ENCODE peak calls at places on chromosome 9, in five cellular contexts. C is pancreas; O is CD4-positive, CD25-positive, alpha-beta regulatory T cell; D is body of pancreas; G is psoas muscle. I is an unnamed sample.

GRCh38 chr9:2722715-2723114 is 5.4 kb downstream of the KCNV2 start:
- DNase-seq in O (no peak), D (no peak), G (peak; percentile 61), C (no peak), I (no peak)

GRCh38 chr9:77420641-77421040 is 227.5 kb downstream of the GNA14 start:
- DNase-seq in G (no peak), O (no peak), C (no peak), D (no peak), I (no peak)

GRCh38 chr9:111891910-111892499 is 4.6 kb upstream of the UGCG start:
- DNase-seq in D (no peak), G (no peak), O (no peak), C (no peak), I (peak; percentile 67)

GRCh38 chr9:87567047-87567446 is 69.4 kb downstream of the DAPK1 start:
- DNase-seq in O (no peak), D (no peak), G (no peak), C (no peak), I (no peak)

GRCh38 chr9:74125916-74126315 is 371.2 kb upstream of the RORB start:
- DNase-seq in G (no peak), C (no peak), O (no peak), D (no peak), I (no peak)

GRCh38 chr9:98992885-98993569 is 49.3 kb downstream of the COL15A1 start:
- DNase-seq in G (no peak), C (no peak), O (no peak), D (no peak), I (no peak)

GRCh38 chr9:92501671-92502393 is 19.5 kb upstream of the ASPN start:
- DNase-seq in C (no peak), O (no peak), D (peak; percentile 17), G (peak; percentile 69), I (no peak)

GRCh38 chr9:35490155-35490909 is 421 bp downstream of the RUSC2 start:
- DNase-seq in G (peak; percentile 63), O (no peak), D (peak; percentile 42), C (peak; percentile 76), I (no peak)

GRCh38 chr9:3441197-3441816 is 84.5 kb downstream of the RFX3 start:
- DNase-seq in G (no peak), O (peak; percentile 2), D (peak; percentile 69), C (no peak), I (peak; percentile 41)

GRCh38 chr9:126838895-126839294 is 21.5 kb upstream of the ZBTB34 start:
- DNase-seq in D (no peak), O (no peak), C (no peak), G (no peak), I (no peak)

GRCh38 chr9:122383992-122384461 is 13.2 kb downstream of the PTGS1 start:
- DNase-seq in O (no peak), D (no peak), G (no peak), C (no peak), I (no peak)

GRCh38 chr9:89664896-89665329 is 60.1 kb downstream of the GADD45G start:
- DNase-seq in O (no peak), D (peak; percentile 94), C (peak; percentile 94), G (no peak), I (no peak)

GRCh38 chr9:109968332-109968657 is 188.3 kb downstream of the PALM2AKAP2 start:
- DNase-seq in O (no peak), D (no peak), G (no peak), C (no peak), I (peak; percentile 28)

GRCh38 chr9:106450549-106450948 is 412.4 kb upstream of the ZNF462 start:
- DNase-seq in D (no peak), C (no peak), O (no peak), G (peak; percentile 67), I (no peak)

GRCh38 chr9:20997503-20998076 is 33.9 kb downstream of the HACD4 start:
- DNase-seq in O (no peak), D (no peak), C (no peak), G (no peak), I (no peak)

GRCh38 chr9:4328723-4329122 is 28.9 kb upstream of the GLIS3 start:
- DNase-seq in D (no peak), G (no peak), O (no peak), C (no peak), I (no peak)

GRCh38 chr9:86181379-86182315 is 77.8 kb downstream of the C9orf153 start:
- DNase-seq in C (no peak), G (no peak), D (no peak), O (no peak), I (no peak)

GRCh38 chr9:98367371-98367900 is 112.0 kb upstream of the TBC1D2 start:
- DNase-seq in O (no peak), C (no peak), G (no peak), D (no peak), I (no peak)

GRCh38 chr9:2622361-2623045 is 916 bp downstream of the VLDLR start:
- DNase-seq in G (peak; percentile 61), D (peak; percentile 43), C (peak; percentile 80), O (no peak), I (no peak)

GRCh38 chr9:132637351-132637750 is 32.4 kb downstream of the DDX31 start:
- DNase-seq in O (no peak), D (no peak), G (no peak), C (no peak), I (no peak)

GRCh38 chr9:93963969-93964368 is 8.8 kb upstream of the BARX1 start:
- DNase-seq in O (no peak), C (no peak), G (no peak), D (no peak), I (peak; percentile 13)

GRCh38 chr9:92265159-92265558 is 28.3 kb downstream of the IARS1 start:
- DNase-seq in G (no peak), D (no peak), C (no peak), O (no peak), I (no peak)

GRCh38 chr9:92183449-92183848 is 68.2 kb upstream of the SPTLC1 start:
- DNase-seq in G (no peak), D (no peak), O (no peak), C (no peak), I (no peak)

GRCh38 chr9:79988126-79988525 is 416.4 kb downstream of the TLE4 start:
- DNase-seq in C (no peak), G (no peak), D (no peak), O (no peak), I (no peak)

GRCh38 chr9:10479172-10479571 is 133.6 kb downstream of the PTPRD start:
- DNase-seq in D (no peak), O (no peak), G (no peak), C (no peak), I (no peak)

GRCh38 chr9:95494416-95495371 is 22.1 kb downstream of the PTCH1 start:
- DNase-seq in D (no peak), O (peak; percentile 71), G (no peak), C (peak; percentile 69), I (peak; percentile 91)

GRCh38 chr9:8429157-8429556 is 629.6 kb upstream of the DMAC1 start:
- DNase-seq in C (no peak), G (no peak), O (no peak), D (no peak), I (no peak)

GRCh38 chr9:20996809-20997208 is 34.6 kb downstream of the HACD4 start:
- DNase-seq in D (no peak), G (no peak), O (no peak), C (no peak), I (no peak)

GRCh38 chr9:89608646-89609335 is 4.0 kb downstream of the GADD45G start:
- DNase-seq in G (no peak), C (no peak), O (no peak), D (no peak), I (no peak)

GRCh38 chr9:122350577-122351355 is 20.1 kb upstream of the PTGS1 start:
- DNase-seq in O (peak; percentile 56), D (peak; percentile 83), G (peak; percentile 91), C (peak; percentile 90), I (peak; percentile 69)

GRCh38 chr9:76985581-76985980 is 33.9 kb upstream of the FOXB2 start:
- DNase-seq in O (no peak), D (no peak), G (no peak), C (no peak), I (no peak)

GRCh38 chr9:133579231-133579560 is 30.0 kb downstream of the FAM163B start:
- DNase-seq in G (no peak), C (no peak), O (no peak), D (no peak), I (no peak)

GRCh38 chr9:120528327-120528726 is 51.6 kb downstream of the CDK5RAP2 start:
- DNase-seq in D (no peak), C (no peak), O (no peak), G (no peak), I (no peak)

GRCh38 chr9:120528834-120529233 is 51.1 kb downstream of the CDK5RAP2 start:
- DNase-seq in D (no peak), O (no peak), C (no peak), G (no peak), I (no peak)

GRCh38 chr9:120524038-120524437 is 55.9 kb downstream of the CDK5RAP2 start:
- DNase-seq in O (no peak), G (no peak), C (no peak), D (no peak), I (no peak)

GRCh38 chr9:120524852-120525251 is 55.1 kb downstream of the CDK5RAP2 start:
- DNase-seq in D (no peak), C (no peak), O (no peak), G (no peak), I (no peak)

DNA sequence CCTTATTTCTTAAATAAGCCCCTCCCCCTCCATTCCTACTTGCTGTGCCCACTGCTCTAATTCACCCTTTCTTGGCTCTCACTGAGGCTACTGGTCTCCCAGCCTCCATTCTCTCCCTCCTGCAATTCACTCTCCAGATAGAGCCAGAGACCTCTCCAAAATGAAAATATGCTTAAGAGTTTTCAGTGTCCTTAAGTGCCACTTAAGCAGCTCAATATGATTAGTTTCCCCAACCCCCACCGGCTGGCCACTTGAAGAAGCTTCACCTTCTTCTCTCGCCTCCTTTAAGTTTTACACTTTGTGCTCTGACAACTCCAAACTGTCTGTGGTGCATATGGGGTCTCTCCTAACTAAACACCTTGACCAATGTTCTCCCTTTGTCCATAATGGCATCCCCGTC is 53.5 kb downstream of the CDK5RAP2 start:
- DNase-seq in C (no peak), G (no peak), O (no peak), D (no peak), I (no peak)
- H3K27ac ChIP-seq in C (no peak overlapping the region), G (no peak overlapping the region), O (no peak overlapping the region), D (no peak overlapping the region), I (no peak overlapping the region)

GRCh38 chr9:6855860-6856259 is 98.1 kb downstream of the KDM4C start:
- DNase-seq in C (no peak), G (no peak), O (no peak), D (peak; percentile 30), I (no peak)
- H3K36me3 ChIP-seq in C (no peaks in the 10 kb centered on the region), G (no peaks in the 10 kb centered on the region), O (peaks cover 28% of the 10 kb centered on the region), D (no peaks in the 10 kb centered on the region), I (no peaks in the 10 kb centered on the region)

GRCh38 chr9:137114613-137115393 is at the start of gene DPP7:
- DNase-seq in G (peak; percentile 87), D (peak; percentile 73), O (peak; percentile 77), C (peak; percentile 91), I (peak; percentile 88)
- H3K4me3 ChIP-seq in G (peak within 1 kb of the TSS; percentile 81), D (peak within 1 kb of the TSS; percentile 55), O (no peak within 1 kb of the TSS), C (peak within 1 kb of the TSS; percentile 63), I (peak within 1 kb of the TSS; percentile 54)

DNA sequence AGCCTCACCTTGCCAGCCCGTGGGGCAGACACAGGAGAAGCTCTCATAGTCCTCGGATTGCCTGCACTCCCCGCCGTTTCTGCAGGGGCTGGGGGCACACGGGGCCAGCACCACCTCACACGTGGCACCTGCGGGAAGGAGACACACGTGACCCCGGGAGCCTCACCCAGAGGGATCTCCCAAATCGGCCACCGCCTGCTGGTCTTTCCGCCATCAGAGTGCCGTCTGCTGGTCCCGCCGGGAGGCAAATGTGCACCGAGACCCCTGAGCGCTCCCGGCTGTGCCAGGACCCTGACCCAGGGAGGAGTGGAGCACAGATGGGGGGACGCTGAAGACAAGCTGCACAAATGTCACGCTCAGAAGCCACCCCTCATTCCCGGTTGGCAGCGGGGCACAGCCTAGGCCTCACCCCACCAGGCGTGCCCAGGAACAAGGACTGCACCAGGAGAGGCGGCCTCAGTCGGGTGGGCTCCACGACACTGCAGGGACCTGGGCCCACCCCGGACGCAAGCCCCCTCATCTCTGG is 28.4 kb upstream of the SEC16A start:
- DNase-seq in D (no peak), C (no peak), O (no peak), G (no peak), I (no peak)
- H3K27ac ChIP-seq in D (no peak overlapping the region), C (no peak overlapping the region), O (no peak overlapping the region), G (peak overlapping the region; percentile 69), I (no peak overlapping the region)